ENCODE peak calls at places on chromosome 20, in ten cellular contexts. One of them, this sample, is unnamed.

GRCh38 chr20:41142914-41143313 is 5.6 kb downstream of the PLCG1 start:
- DNase-seq in epithelial cell of prostate: no peak
- DNase-seq in WTC11: no peak
- DNase-seq in activated T-cell treated with anti-CD3 and anti-CD28 coated beads, Interleukin-2, amount 50 U/mL, for 48 hours: peak
- DNase-seq in pulmonary artery endothelial cell: no peak
- DNase-seq in CD4-positive, alpha-beta memory T cell: peak
- DNase-seq in fibroblast of pulmonary artery: no peak
- DNase-seq in SK-N-DZ: peak
- DNase-seq in HCT116: no peak
- DNase-seq in epithelial cell of esophagus: no peak
- DNase-seq in this sample: no peak

GRCh38 chr20:58174708-58175287 is 53.7 kb downstream of the ANKRD60 start:
- DNase-seq in epithelial cell of prostate: no peak
- DNase-seq in WTC11: no peak
- DNase-seq in activated T-cell treated with anti-CD3 and anti-CD28 coated beads, Interleukin-2, amount 50 U/mL, for 48 hours: no peak
- DNase-seq in pulmonary artery endothelial cell: no peak
- DNase-seq in CD4-positive, alpha-beta memory T cell: no peak
- DNase-seq in fibroblast of pulmonary artery: no peak
- DNase-seq in SK-N-DZ: no peak
- DNase-seq in HCT116: no peak
- DNase-seq in epithelial cell of esophagus: no peak
- DNase-seq in this sample: no peak

GRCh38 chr20:61881416-61881815 is 184.3 kb downstream of the TAF4 start:
- DNase-seq in epithelial cell of prostate: no peak
- DNase-seq in WTC11: no peak
- DNase-seq in activated T-cell treated with anti-CD3 and anti-CD28 coated beads, Interleukin-2, amount 50 U/mL, for 48 hours: no peak
- DNase-seq in pulmonary artery endothelial cell: no peak
- DNase-seq in CD4-positive, alpha-beta memory T cell: no peak
- DNase-seq in fibroblast of pulmonary artery: no peak
- DNase-seq in SK-N-DZ: no peak
- DNase-seq in HCT116: no peak
- DNase-seq in epithelial cell of esophagus: no peak
- DNase-seq in this sample: no peak

GRCh38 chr20:14313621-14314020 is 23.8 kb downstream of the FLRT3 start:
- DNase-seq in epithelial cell of prostate: no peak
- DNase-seq in WTC11: no peak
- DNase-seq in activated T-cell treated with anti-CD3 and anti-CD28 coated beads, Interleukin-2, amount 50 U/mL, for 48 hours: no peak
- DNase-seq in pulmonary artery endothelial cell: no peak
- DNase-seq in CD4-positive, alpha-beta memory T cell: no peak
- DNase-seq in fibroblast of pulmonary artery: no peak
- DNase-seq in SK-N-DZ: no peak
- DNase-seq in HCT116: no peak
- DNase-seq in epithelial cell of esophagus: no peak
- DNase-seq in this sample: no peak

GRCh38 chr20:23569570-23569969 is 1.3 kb upstream of the CST9L start:
- DNase-seq in epithelial cell of prostate: no peak
- DNase-seq in WTC11: no peak
- DNase-seq in activated T-cell treated with anti-CD3 and anti-CD28 coated beads, Interleukin-2, amount 50 U/mL, for 48 hours: no peak
- DNase-seq in pulmonary artery endothelial cell: no peak
- DNase-seq in CD4-positive, alpha-beta memory T cell: no peak
- DNase-seq in fibroblast of pulmonary artery: no peak
- DNase-seq in SK-N-DZ: no peak
- DNase-seq in HCT116: no peak
- DNase-seq in epithelial cell of esophagus: no peak
- DNase-seq in this sample: no peak

GRCh38 chr20:50110141-50111047 is 2.6 kb downstream of the UBE2V1 start:
- DNase-seq in epithelial cell of prostate: no peak
- DNase-seq in WTC11: no peak
- DNase-seq in activated T-cell treated with anti-CD3 and anti-CD28 coated beads, Interleukin-2, amount 50 U/mL, for 48 hours: peak
- DNase-seq in pulmonary artery endothelial cell: peak
- DNase-seq in CD4-positive, alpha-beta memory T cell: peak
- DNase-seq in fibroblast of pulmonary artery: peak
- DNase-seq in SK-N-DZ: no peak
- DNase-seq in HCT116: no peak
- DNase-seq in epithelial cell of esophagus: peak
- DNase-seq in this sample: peak

GRCh38 chr20:32780749-32781402 is 18.7 kb downstream of the DNMT3B start:
- DNase-seq in epithelial cell of prostate: no peak
- DNase-seq in WTC11: no peak
- DNase-seq in activated T-cell treated with anti-CD3 and anti-CD28 coated beads, Interleukin-2, amount 50 U/mL, for 48 hours: no peak
- DNase-seq in pulmonary artery endothelial cell: no peak
- DNase-seq in CD4-positive, alpha-beta memory T cell: no peak
- DNase-seq in fibroblast of pulmonary artery: no peak
- DNase-seq in SK-N-DZ: no peak
- DNase-seq in HCT116: no peak
- DNase-seq in epithelial cell of esophagus: no peak
- DNase-seq in this sample: no peak

GRCh38 chr20:51750037-51750769 is 18.0 kb downstream of the ATP9A start:
- DNase-seq in epithelial cell of prostate: peak
- DNase-seq in WTC11: no peak
- DNase-seq in activated T-cell treated with anti-CD3 and anti-CD28 coated beads, Interleukin-2, amount 50 U/mL, for 48 hours: peak
- DNase-seq in pulmonary artery endothelial cell: peak
- DNase-seq in CD4-positive, alpha-beta memory T cell: no peak
- DNase-seq in fibroblast of pulmonary artery: peak
- DNase-seq in SK-N-DZ: no peak
- DNase-seq in HCT116: peak
- DNase-seq in epithelial cell of esophagus: peak
- DNase-seq in this sample: peak

This sample was measured in foreskin keratinocyte.